ENCODE peak calls at places on chromosomes 12 and 14, in six cellular contexts. B is GM12878, V is HCT116, E is NT2/D1, D is HepG2, W is H1. G is an unnamed sample.

GRCh38 chr12:12986775-12987332 is 13.2 kb downstream of the HEBP1 start:
- DNase-seq in B (no peak), V (no peak), E (no peak), D (no peak), W (no peak), G (no peak)

GRCh38 chr12:116924558-116925453 is 14.1 kb downstream of the FBXW8 start:
- DNase-seq in B (peak), V (peak), E (no peak), D (peak), W (no peak), G (peak)

GRCh38 chr12:79782197-79782890 is 91.6 kb upstream of the PAWR start:
- DNase-seq in B (no peak), V (no peak), E (no peak), D (no peak), W (no peak), G (no peak)

GRCh38 chr12:57605308-57606015 is 838 bp downstream of the DTX3 start:
- DNase-seq in B (no peak), V (no peak), E (no peak), D (no peak), W (no peak), G (no peak)

GRCh38 chr12:123264642-123265041 is 7.0 kb downstream of the CDK2AP1 start:
- DNase-seq in B (no peak), V (no peak), E (no peak), D (peak), W (peak), G (no peak)

GRCh38 chr12:12548713-12549112 is 13.9 kb downstream of the DUSP16 start:
- DNase-seq in B (no peak), V (no peak), E (no peak), D (no peak), W (no peak), G (no peak)

GRCh38 chr12:77343291-77343690 is 277.9 kb upstream of the E2F7 start:
- DNase-seq in B (no peak), V (no peak), E (no peak), D (no peak), W (no peak), G (no peak)

GRCh38 chr14:83071888-83072501 is 1538.3 kb upstream of the SEL1L start:
- DNase-seq in B (peak), V (no peak), E (no peak), D (peak), W (no peak), G (no peak)

GRCh38 chr14:24633353-24633752 is 637 bp downstream of the GZMB start:
- DNase-seq in B (no peak), V (no peak), E (no peak), D (no peak), W (no peak), G (no peak)

GRCh38 chr12:100229036-100229635 is 28.5 kb downstream of the ACTR6 start:
- DNase-seq in B (peak), V (peak), E (no peak), D (peak), W (no peak), G (no peak)

GRCh38 chr14:62882967-62883366 is 162.3 kb downstream of the KCNH5 start:
- DNase-seq in B (no peak), V (no peak), E (no peak), D (no peak), W (no peak), G (no peak)

GRCh38 chr14:50821471-50822464 is 9.2 kb downstream of the NIN start:
- DNase-seq in B (peak), V (no peak), E (no peak), D (no peak), W (no peak), G (peak)

GRCh38 chr12:51818086-51818485 is 30.4 kb downstream of the FIGNL2 start:
- DNase-seq in B (no peak), V (no peak), E (no peak), D (no peak), W (no peak), G (no peak)

GRCh38 chr14:35050652-35051051 is 4.6 kb downstream of the FAM177A1 start:
- DNase-seq in B (no peak), V (no peak), E (no peak), D (peak), W (no peak), G (peak)

DNA sequence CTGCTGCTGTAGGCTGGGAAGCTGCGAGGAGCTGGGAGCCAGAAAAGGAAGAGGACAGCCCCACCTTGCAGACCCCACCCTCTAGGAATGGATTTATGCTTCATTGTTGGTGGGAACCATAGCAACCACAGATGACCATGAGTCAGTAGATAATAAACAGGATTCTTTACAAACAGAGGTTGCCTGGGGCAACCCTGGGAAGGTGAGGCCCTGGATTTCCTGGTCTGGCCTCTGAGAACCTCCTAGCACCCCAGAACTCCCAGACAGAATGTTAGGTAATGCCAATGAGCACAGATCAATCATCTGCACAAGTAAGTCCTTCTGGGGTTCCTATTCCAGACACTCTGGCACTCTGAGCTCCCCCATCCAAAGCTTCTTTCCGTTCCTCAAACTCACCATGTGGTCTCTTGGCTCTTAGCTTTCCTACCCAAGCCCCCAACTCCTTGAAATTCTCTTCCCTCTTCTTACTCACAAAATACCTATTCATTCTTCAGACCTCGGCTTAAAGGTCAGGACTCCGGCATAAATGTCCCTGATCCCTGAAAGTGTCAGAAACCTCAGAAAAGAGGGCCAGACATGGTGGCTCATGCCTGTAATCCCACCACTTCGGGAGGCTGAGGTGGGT is 15.2 kb upstream of the PLEKHG6 start:
- DNase-seq in B (no peak), V (peak), E (peak), D (peak), W (no peak), G (peak)
- TF ChIP-seq ZNF274 in B (no peak), V (no peak), E (no peak), D (no peak), W (no peak), G (no peak)

DNA sequence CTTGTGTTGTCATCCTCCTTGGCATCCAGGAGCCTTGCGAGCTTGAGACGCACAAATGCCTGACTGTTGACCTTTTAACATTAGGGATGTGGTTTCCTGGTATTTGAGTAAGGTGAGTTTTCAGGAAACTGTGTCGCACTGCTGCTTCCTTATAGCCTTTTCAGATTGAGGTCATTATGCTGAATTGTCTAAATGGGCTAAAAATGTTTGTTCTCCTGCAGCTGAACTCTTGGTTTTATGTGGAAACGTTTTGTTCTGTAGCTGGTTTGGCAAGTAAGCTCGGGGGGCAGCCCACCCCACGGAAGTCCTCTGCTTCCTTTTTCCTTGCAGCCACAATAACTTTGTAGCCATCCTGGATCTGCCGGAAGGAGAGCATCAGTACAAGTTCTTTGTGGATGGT is 5.7 kb downstream of the PRKAB1 start:
- DNase-seq in B (no peak), V (no peak), E (no peak), D (no peak), W (no peak), G (no peak)
- TF ChIP-seq ZNF274 in B (no peak), V (no peak), E (no peak), D (no peak), W (no peak), G (no peak)

DNA sequence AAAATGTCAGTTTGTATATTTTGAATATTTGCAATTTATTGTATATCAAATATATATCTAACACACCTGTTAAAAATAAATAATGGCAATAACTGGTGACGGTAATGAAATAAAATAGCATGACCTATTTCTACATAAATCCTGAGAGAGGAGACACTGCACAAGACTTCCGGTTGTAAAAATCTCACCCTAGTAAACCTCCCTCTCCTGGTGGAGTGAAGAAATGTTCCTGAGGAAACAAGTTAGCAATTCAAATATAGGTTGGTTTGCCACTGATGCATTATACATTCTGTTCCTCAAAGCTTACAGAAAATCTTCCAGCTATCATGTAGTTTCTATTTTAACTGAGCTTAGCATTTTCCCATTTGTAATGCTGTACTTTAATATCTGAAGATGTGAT is 166.2 kb upstream of the SYT10 start:
- DNase-seq in B (no peak), V (no peak), E (peak), D (peak), W (no peak), G (peak)
- TF ChIP-seq ZNF274 in B (no peak), V (no peak), E (no peak), D (no peak), W (no peak), G (no peak)

GRCh38 chr14:103711516-103712431 is 3.5 kb downstream of the XRCC3 start:
- DNase-seq in B (no peak), V (no peak), E (no peak), D (no peak), W (no peak), G (no peak)
- TF ChIP-seq ZNF274 in B (no peak), V (no peak), E (no peak), D (no peak), W (no peak), G (no peak)

GRCh38 chr12:120760349-120761245 is 35.0 kb downstream of the ACADS start:
- DNase-seq in B (no peak), V (no peak), E (no peak), D (no peak), W (no peak), G (no peak)

GRCh38 chr12:120761581-120761980 is 36.0 kb downstream of the ACADS start:
- DNase-seq in B (no peak), V (no peak), E (no peak), D (no peak), W (no peak), G (no peak)

GRCh38 chr12:120759591-120760348 is 34.1 kb downstream of the ACADS start:
- DNase-seq in B (no peak), V (no peak), E (no peak), D (no peak), W (no peak), G (no peak)

GRCh38 chr12:120763250-120763649 is 37.6 kb downstream of the ACADS start:
- DNase-seq in B (no peak), V (no peak), E (no peak), D (no peak), W (no peak), G (no peak)

DNA sequence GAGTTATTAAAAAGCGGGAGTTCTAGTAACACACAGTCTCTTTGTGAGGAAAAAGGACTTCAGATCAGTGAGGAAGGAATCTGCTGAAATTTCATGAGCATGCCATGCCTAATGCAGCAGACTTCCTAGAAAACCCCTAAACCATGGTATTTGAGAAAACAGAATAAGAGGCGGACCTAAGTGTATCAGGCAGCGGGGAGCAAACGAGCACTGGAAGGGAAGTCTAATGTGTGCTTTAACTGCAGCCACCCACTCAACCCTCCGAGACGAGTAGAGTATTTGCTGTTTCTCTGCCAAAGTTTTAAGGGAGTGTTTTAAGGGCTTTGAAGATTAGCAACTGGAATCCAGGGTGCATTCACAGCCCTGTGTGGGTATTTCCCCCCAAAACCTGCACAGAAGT is 36.5 kb downstream of the ACADS start:
- DNase-seq in B (no peak), V (no peak), E (no peak), D (no peak), W (no peak), G (no peak)
- TF ChIP-seq ZNF274 in B (no peak), V (no peak), E (no peak), D (no peak), W (no peak), G (no peak)

GRCh38 chr14:71647086-71647784 is 285.0 kb upstream of the RGS6 start:
- DNase-seq in B (no peak), V (peak), E (no peak), D (no peak), W (no peak), G (no peak)
- TF ChIP-seq ZNF274 in B (no peak), V (no peak), E (no peak), D (no peak), W (no peak), G (no peak)

GRCh38 chr14:74610866-74611671 is 968 bp downstream of the LTBP2 start:
- DNase-seq in B (no peak), V (no peak), E (no peak), D (no peak), W (peak), G (no peak)
- TF ChIP-seq ZNF274 in B (no peak), V (no peak), E (no peak), D (no peak), W (no peak), G (no peak)

GRCh38 chr14:94738097-94738496 is 31.8 kb downstream of the GSC start:
- DNase-seq in B (no peak), V (no peak), E (no peak), D (no peak), W (no peak), G (no peak)

GRCh38 chr14:94738786-94739185 is 31.1 kb downstream of the GSC start:
- DNase-seq in B (no peak), V (no peak), E (no peak), D (no peak), W (no peak), G (no peak)
- TF ChIP-seq ZNF274 in B (no peak), V (no peak), E (no peak), D (no peak), W (no peak), G (no peak)